ENCODE peak calls at places on chromosome 7, in eight cellular contexts. I, E, V, U, R, X, J and W are unnamed samples.

GRCh38 chr7:157270060-157270444 is 66.8 kb upstream of the DNAJB6 start:
- DNase-seq in R (no peak), J (no peak), E (no peak), X (no peak), U (no peak), I (no peak), V (no peak), W (no peak)

GRCh38 chr7:145884716-145885514 is 231.7 kb upstream of the CNTNAP2 start:
- DNase-seq in E (no peak), X (no peak), I (no peak), R (no peak), U (no peak), J (no peak), V (no peak), W (no peak)

GRCh38 chr7:15737586-15737985 is 51.1 kb upstream of the MEOX2 start:
- DNase-seq in E (no peak), I (no peak), X (peak; percentile 31), R (no peak), J (no peak), U (no peak), V (no peak), W (no peak)

GRCh38 chr7:112001089-112001826 is 204.9 kb downstream of the DOCK4 start:
- DNase-seq in V (peak; percentile 56), I (no peak), U (peak; percentile 69), X (peak; percentile 89), R (no peak), E (no peak), J (peak; percentile 37), W (peak; percentile 89)

GRCh38 chr7:21251166-21251806 is 176.6 kb upstream of the SP4 start:
- DNase-seq in V (no peak), X (no peak), R (no peak), U (no peak), J (no peak), E (no peak), I (no peak), W (no peak)

GRCh38 chr7:107938448-107939250 is 47.7 kb downstream of the DLD start:
- DNase-seq in E (no peak), R (no peak), J (no peak), U (no peak), X (peak; percentile 89), V (no peak), I (no peak), W (no peak)

GRCh38 chr7:150612925-150613324 is 19.3 kb downstream of the GIMAP6 start:
- DNase-seq in V (no peak), U (no peak), E (no peak), J (no peak), R (no peak), X (no peak), I (no peak), W (no peak)

GRCh38 chr7:114243646-114244045 is 171.0 kb upstream of the FOXP2 start:
- DNase-seq in J (no peak), X (no peak), E (no peak), U (no peak), R (no peak), V (no peak), I (no peak), W (no peak)

GRCh38 chr7:20435305-20435704 is 104.6 kb downstream of the ITGB8 start:
- DNase-seq in X (peak; percentile 90), J (no peak), E (no peak), I (no peak), U (no peak), V (no peak), R (no peak), W (no peak)

GRCh38 chr7:92448185-92448747 is 984 bp downstream of the GATAD1 start:
- DNase-seq in X (peak; percentile 65), J (peak; percentile 57), R (peak; percentile 8), U (peak; percentile 41), I (peak; percentile 58), V (peak; percentile 80), E (peak; percentile 7), W (peak; percentile 60)

GRCh38 chr7:155986497-155987160 is 174.4 kb upstream of the SHH start:
- DNase-seq in E (no peak), I (no peak), V (no peak), J (no peak), R (no peak), X (no peak), U (no peak), W (no peak)

GRCh38 chr7:54260868-54261475 is 281.2 kb upstream of the VSTM2A start:
- DNase-seq in X (no peak), I (no peak), R (no peak), V (no peak), E (no peak), J (no peak), U (peak; percentile 85), W (peak; percentile 77)

GRCh38 chr7:154178890-154179289 is 126.7 kb downstream of the DPP6 start:
- DNase-seq in E (no peak), I (no peak), V (no peak), R (no peak), U (peak; percentile 0), J (no peak), X (no peak), W (no peak)

GRCh38 chr7:111676167-111676566 is 113.9 kb upstream of the IMMP2L start:
- DNase-seq in E (no peak), U (no peak), X (no peak), J (no peak), V (no peak), R (no peak), I (no peak), W (no peak)